ENCODE peak calls at places on chromosomes 2 and 18, in six cellular contexts. P, S, X, R, V and W are unnamed samples. For H4K20me1, H3K9me2 and H3K4me1, the result is how much of the 10 kb centered on the place peaks cover.

GRCh38 chr2:26558271-26559043 is 80.5 kb upstream of the OTOF start:
- DNase-seq in P (no peak), S (no peak), X (no peak), R (no peak), V (no peak), W (no peak)

GRCh38 chr18:57210711-57211411 is 64.0 kb downstream of the BOD1L2 start:
- DNase-seq in P (peak), S (no peak), X (no peak), R (no peak), V (peak), W (no peak)

GRCh38 chr2:197058777-197059176 is 132.3 kb upstream of the PGAP1 start:
- DNase-seq in P (no peak), S (no peak), X (peak), R (no peak), V (no peak), W (no peak)

GRCh38 chr2:225002039-225002655 is 40.1 kb downstream of the DOCK10 start:
- DNase-seq in P (peak), S (peak), X (peak), R (peak), V (peak), W (peak)

GRCh38 chr2:2302359-2302758 is 28.7 kb downstream of the MYT1L start:
- DNase-seq in P (no peak), S (no peak), X (no peak), R (no peak), V (no peak), W (no peak)

GRCh38 chr2:26988165-26988879 is 17.9 kb downstream of the MAPRE3 start:
- DNase-seq in P (no peak), S (no peak), X (no peak), R (no peak), V (no peak), W (no peak)

GRCh38 chr2:158618859-158619490 is 162.2 kb downstream of the PKP4 start:
- DNase-seq in P (peak), S (no peak), X (no peak), R (peak), V (no peak), W (no peak)

GRCh38 chr2:180979086-180979934 is 1.1 kb upstream of the UBE2E3 start:
- DNase-seq in P (peak), S (no peak), X (no peak), R (peak), V (no peak), W (no peak)

GRCh38 chr2:133393881-133394280 is 174.4 kb downstream of the NCKAP5 start:
- DNase-seq in P (no peak), S (no peak), X (no peak), R (no peak), V (no peak), W (peak)

GRCh38 chr2:162821718-162822117 is 16.8 kb downstream of the KCNH7 start:
- DNase-seq in P (no peak), S (no peak), X (no peak), R (no peak), V (peak), W (no peak)

GRCh38 chr2:101036562-101036961 is 34.5 kb downstream of the RPL31 start:
- DNase-seq in P (peak), S (no peak), X (peak), R (peak), V (peak), W (peak)

GRCh38 chr2:111250448-111251030 is 129.8 kb downstream of the BCL2L11 start:
- DNase-seq in P (no peak), S (no peak), X (no peak), R (no peak), V (no peak), W (no peak)

GRCh38 chr18:22848618-22849017 is 84.5 kb upstream of the RBBP8 start:
- DNase-seq in P (peak), S (no peak), X (no peak), R (no peak), V (no peak), W (no peak)

GRCh38 chr2:102172749-102173148 is 14.1 kb upstream of the IL1RL2 start:
- DNase-seq in P (no peak), S (no peak), X (no peak), R (no peak), V (no peak), W (no peak)

GRCh38 chr2:133801956-133802355 is 233.7 kb upstream of the NCKAP5 start:
- DNase-seq in P (no peak), S (no peak), X (no peak), R (no peak), V (no peak), W (no peak)

GRCh38 chr2:158457826-158458616 is 1.3 kb downstream of the PKP4 start:
- DNase-seq in P (peak), S (no peak), X (peak), R (peak), V (peak), W (no peak)

DNA sequence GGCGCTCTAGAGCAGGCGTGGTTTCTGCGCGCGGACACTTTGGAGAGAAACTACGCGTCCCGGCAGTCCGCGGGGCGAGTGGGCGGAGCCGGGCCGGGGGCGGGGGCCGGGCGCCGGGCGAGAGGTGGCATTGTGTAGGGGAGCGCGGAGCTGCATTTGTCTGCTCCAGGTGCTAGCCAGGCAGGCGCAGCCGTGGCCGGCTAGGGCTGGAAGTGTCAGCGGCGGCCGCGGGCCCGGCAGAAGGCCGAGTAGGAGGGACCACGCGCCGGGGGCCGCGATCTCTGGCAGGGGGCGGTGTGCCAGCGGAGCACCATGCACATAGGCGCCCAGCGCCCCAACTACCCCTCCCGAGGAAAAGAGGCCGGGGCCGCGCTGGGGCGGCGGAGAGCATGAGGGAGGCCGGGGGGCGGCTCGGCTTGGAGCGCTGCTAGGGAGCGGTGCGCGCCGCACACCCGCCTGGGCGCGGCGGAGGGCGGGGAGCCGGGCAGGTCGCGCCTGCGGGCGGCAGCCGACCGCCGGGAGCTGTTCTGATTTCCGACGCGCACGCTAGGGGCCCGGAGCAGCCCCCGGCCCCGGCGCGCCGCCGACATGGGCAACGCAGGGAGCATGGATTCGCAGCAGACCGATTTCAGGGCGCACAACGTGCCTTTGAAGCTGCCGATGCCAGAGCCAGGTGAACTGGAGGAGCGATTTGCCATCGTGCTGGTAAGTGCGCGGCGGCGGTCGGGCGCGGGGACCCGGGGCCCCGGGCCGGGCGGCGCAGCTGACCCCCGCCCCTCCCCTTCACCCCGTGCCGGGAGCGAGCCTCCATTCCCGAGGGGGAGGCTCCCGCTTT is at the start of gene FMNL2:
- DNase-seq in P (peak), S (peak), X (peak), R (peak), V (peak), W (peak)
- H4K20me1 ChIP-seq in P (under half), S (under half), X (under half), R (under half), V (under half), W (under half)

GRCh38 chr2:218186355-218186766 is 19.6 kb upstream of the CXCR1 start:
- DNase-seq in P (peak), S (peak), X (peak), R (peak), V (peak), W (peak)

GRCh38 chr2:218192902-218193425 is 24.0 kb upstream of the ARPC2 start:
- DNase-seq in P (no peak), S (no peak), X (no peak), R (no peak), V (no peak), W (no peak)

GRCh38 chr2:218187650-218188025 is 20.9 kb upstream of the CXCR1 start:
- DNase-seq in P (no peak), S (no peak), X (no peak), R (no peak), V (no peak), W (no peak)

DNA sequence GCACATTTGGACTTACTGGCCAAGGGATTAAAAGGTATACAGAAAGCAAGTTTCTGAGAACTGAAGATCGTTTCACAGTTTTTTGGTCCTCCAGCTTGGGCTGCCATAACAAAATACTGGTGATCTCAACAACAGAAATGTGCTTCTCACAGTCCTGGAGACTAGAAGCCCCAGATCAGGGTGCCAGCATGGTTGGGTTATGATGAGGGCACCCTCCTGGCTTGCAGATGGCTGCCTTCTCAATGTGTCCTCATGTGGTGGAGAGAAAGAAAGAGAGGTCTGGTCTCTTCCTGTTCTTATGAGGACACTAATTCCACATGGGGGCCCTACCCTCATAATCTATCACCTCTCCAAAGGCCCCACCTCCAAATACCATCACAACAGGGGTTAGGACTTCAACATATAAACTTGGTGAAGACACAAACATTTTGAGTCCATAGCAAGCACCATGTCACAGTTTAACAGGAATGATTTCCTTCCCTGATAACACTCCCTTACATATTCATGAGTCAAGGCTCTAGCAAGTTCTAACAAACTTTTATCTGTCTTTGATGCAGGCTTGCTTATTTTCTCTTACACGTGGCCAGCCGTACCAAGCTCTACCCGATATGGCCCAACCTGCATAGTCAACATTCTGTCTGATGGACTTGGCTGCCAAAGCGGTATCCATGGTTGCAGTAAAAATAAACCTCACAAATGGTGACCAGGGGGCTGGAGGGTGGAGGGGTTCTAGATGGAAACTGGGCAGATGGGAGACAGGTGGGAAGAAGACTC is 20.3 kb upstream of the CXCR1 start:
- DNase-seq in P (no peak), S (no peak), X (no peak), R (no peak), V (no peak), W (no peak)
- H3K9me2 ChIP-seq in P (under half), S (under half), X (under half), R (under half), V (under half), W (under half)

DNA sequence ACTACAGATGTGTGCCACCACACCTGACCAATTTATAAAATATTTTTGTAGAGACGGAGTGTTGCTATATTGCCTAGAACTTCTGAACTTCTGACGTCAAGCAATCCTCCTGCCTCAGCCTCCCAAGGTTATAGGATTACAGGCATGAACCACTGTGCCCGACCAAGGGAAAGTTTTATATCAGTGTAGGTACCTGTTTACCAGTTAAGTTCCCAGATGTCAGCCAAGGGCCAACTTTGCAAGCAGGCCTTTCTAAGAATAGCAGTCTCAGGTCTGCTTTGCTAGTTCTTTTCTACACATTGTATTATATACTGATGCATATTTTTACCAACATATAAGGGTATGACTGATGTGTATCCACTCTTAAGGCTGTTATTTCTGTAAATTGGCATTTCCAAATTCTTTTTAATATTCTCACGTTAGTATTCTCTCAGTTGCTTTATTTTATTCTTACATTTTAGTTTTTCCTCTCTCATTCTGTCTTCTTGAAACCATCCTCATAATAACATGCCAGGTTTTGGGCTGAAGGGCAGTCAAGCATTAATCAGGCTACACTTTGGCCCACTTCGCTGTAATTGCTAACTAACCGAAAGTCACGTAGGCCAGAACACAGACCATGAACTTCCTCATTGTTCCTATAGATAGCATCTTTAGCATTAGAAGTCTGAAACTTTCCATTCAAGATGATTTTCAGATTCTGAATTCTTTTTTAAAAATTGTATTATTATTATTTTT is 25.0 kb upstream of the CXXC1 start:
- DNase-seq in P (no peak), S (no peak), X (no peak), R (no peak), V (peak), W (peak)
- H3K4me1 ChIP-seq in P (under half), S (under half), X (under half), R (under half), V (half or more), W (half or more)

DNA sequence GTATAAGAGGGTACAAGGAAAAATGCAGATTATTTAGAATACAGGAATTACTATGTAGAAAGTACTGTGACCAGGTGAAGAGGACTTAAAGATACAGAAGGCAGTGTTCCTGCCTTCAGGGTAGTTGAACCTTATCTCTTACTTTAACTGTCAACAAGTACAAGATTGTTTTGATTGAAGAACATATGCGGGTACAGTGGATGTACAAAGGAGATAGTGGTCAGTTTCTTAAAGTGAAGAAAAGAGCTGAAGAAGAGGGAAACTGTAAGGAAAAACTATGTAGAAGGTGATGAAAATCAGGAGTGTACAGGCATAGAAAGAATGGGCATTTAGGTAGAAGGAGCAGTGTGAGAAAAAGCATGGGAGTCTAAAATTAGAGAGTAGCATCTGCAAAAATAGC is 2.2 kb downstream of the RALBP1 start:
- DNase-seq in P (no peak), S (no peak), X (no peak), R (no peak), V (no peak), W (no peak)
- H4K20me1 ChIP-seq in P (under half), S (under half), X (under half), R (under half), V (under half), W (under half)

GRCh38 chr2:177026956-177027355 is 185.6 kb upstream of the HNRNPA3 start:
- DNase-seq in P (no peak), S (no peak), X (no peak), R (no peak), V (no peak), W (no peak)

GRCh38 chr2:177024760-177025159 is 187.8 kb upstream of the HNRNPA3 start:
- DNase-seq in P (no peak), S (no peak), X (no peak), R (no peak), V (no peak), W (no peak)

GRCh38 chr2:177028296-177028695 is 184.3 kb upstream of the HNRNPA3 start:
- DNase-seq in P (no peak), S (no peak), X (no peak), R (peak), V (no peak), W (no peak)

GRCh38 chr2:177029075-177029474 is 183.5 kb upstream of the HNRNPA3 start:
- DNase-seq in P (no peak), S (no peak), X (no peak), R (no peak), V (no peak), W (no peak)

DNA sequence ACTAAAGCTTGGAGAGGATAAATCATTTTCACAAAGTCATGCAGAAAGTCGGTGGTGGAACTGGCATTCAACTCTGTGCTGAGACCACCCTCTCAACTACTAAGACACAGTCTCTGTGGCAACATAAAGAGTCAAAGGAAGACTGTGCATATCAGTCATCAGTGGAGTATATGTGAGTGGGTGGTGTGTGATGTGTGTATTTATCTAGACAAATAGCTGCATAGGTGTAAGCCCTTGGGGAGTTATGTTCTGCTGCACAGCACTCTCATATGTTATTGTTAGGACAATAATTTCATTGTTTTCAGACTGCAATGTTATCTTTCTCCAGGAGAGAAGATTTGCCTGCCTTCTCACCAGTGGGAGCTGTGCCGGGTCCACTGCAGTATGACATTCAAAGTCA is 186.3 kb upstream of the HNRNPA3 start:
- DNase-seq in P (no peak), S (no peak), X (no peak), R (no peak), V (no peak), W (no peak)
- H3K9me2 ChIP-seq in P (under half), S (under half), X (under half), R (under half), V (under half), W (under half)